ENCODE peak calls at places on chromosomes 1 and 21, in four cellular contexts. C, Z, V and S are unnamed samples. For H3K36me3, the result is how much of the 10 kb centered on the place peaks cover.

GRCh38 chr1:54278941-54279422 is 79.0 kb downstream of the MRPL37 start:
- DNase-seq in Z (no peak), C (no peak), V (peak), S (no peak)

GRCh38 chr1:16015491-16015890 is 2.4 kb downstream of the HSPB7 start:
- DNase-seq in Z (no peak), C (no peak), V (no peak), S (no peak)

GRCh38 chr1:184145083-184145482 is 93.6 kb downstream of the TSEN15 start:
- DNase-seq in V (no peak), Z (no peak), C (no peak), S (no peak)

GRCh38 chr1:21355956-21356355 is 65.7 kb upstream of the ECE1 start:
- DNase-seq in C (no peak), Z (peak), V (no peak), S (no peak)

GRCh38 chr1:182860658-182861057 is 21.5 kb downstream of the DHX9 start:
- DNase-seq in Z (no peak), V (no peak), C (no peak), S (no peak)

GRCh38 chr21:30382201-30382600 is 10.1 kb upstream of the KRTAP13-2 start:
- DNase-seq in V (no peak), Z (no peak), C (no peak), S (no peak)

GRCh38 chr1:44806025-44806703 is 987 bp downstream of the DYNLT4 start:
- DNase-seq in V (peak), Z (no peak), C (no peak), S (peak)

GRCh38 chr1:154220970-154221814 is 437 bp downstream of the UBAP2L start:
- DNase-seq in C (peak), V (peak), Z (peak), S (peak)

GRCh38 chr21:17900990-17901385 is 81.8 kb upstream of the C21orf91 start:
- DNase-seq in C (no peak), V (no peak), Z (no peak), S (no peak)

GRCh38 chr1:15866696-15867687 is 19.5 kb downstream of the SPEN start:
- DNase-seq in C (no peak), Z (peak), V (no peak), S (no peak)

GRCh38 chr21:45457161-45457831 is 52.3 kb downstream of the COL18A1 start:
- DNase-seq in C (no peak), Z (no peak), V (no peak), S (no peak)

GRCh38 chr1:94044290-94044790 is 76.6 kb downstream of the ABCA4 start:
- DNase-seq in V (no peak), C (no peak), Z (no peak), S (no peak)

GRCh38 chr21:38664821-38665220 is 140.9 kb upstream of the ETS2 start:
- DNase-seq in V (no peak), Z (no peak), C (no peak), S (no peak)

GRCh38 chr1:16155537-16156410 is at the start of gene EPHA2:
- DNase-seq in Z (peak), V (peak), C (no peak), S (peak)

GRCh38 chr1:231211005-231211857 is 29.8 kb upstream of the GNPAT start:
- DNase-seq in C (peak), Z (peak), V (peak), S (peak)

GRCh38 chr1:29521438-29521715 is 285.1 kb downstream of the PTPRU start:
- DNase-seq in C (no peak), V (no peak), Z (no peak), S (no peak)

GRCh38 chr1:227939791-227940771 is 7.7 kb downstream of the WNT9A start:
- DNase-seq in Z (no peak), C (no peak), V (peak), S (peak)

GRCh38 chr1:114092118-114092517 is 61.6 kb downstream of the SYT6 start:
- DNase-seq in C (no peak), V (no peak), Z (no peak), S (no peak)

GRCh38 chr1:170720661-170721060 is 56.7 kb downstream of the PRRX1 start:
- DNase-seq in V (no peak), C (no peak), Z (peak), S (no peak)

GRCh38 chr1:151282883-151283725 is 1.0 kb downstream of the ZNF687 start:
- DNase-seq in C (peak), V (peak), Z (peak), S (peak)

GRCh38 chr1:3662080-3662671 is 9.9 kb downstream of the TP73 start:
- DNase-seq in V (peak), C (no peak), Z (no peak), S (no peak)

GRCh38 chr1:3393024-3393986 is 61.2 kb upstream of the ARHGEF16 start:
- DNase-seq in C (no peak), Z (no peak), V (peak), S (no peak)

GRCh38 chr1:207866471-207867135 is 44.3 kb downstream of the CD34 start:
- DNase-seq in Z (no peak), C (peak), V (peak), S (no peak)

GRCh38 chr1:89487972-89488371 is 36.7 kb upstream of the LRRC8B start:
- DNase-seq in C (no peak), Z (no peak), V (no peak), S (no peak)

GRCh38 chr1:6753320-6754140 is 31.7 kb upstream of the CAMTA1 start:
- DNase-seq in Z (peak), C (no peak), V (no peak), S (no peak)

GRCh38 chr1:234962340-234962989 is 166.2 kb downstream of the TOMM20 start:
- DNase-seq in C (no peak), V (peak), Z (peak), S (peak)

GRCh38 chr1:171931752-171932151 is 90.5 kb downstream of the DNM3 start:
- DNase-seq in Z (no peak), C (no peak), V (no peak), S (no peak)

GRCh38 chr1:151728151-151728711 is 6.9 kb downstream of the RIIAD1 start:
- DNase-seq in C (no peak), Z (no peak), V (no peak), S (no peak)

GRCh38 chr1:45196863-45197262 is 9.5 kb downstream of the ZSWIM5 start:
- DNase-seq in C (no peak), V (no peak), Z (no peak), S (no peak)

GRCh38 chr1:26546375-26546774 is 16.8 kb downstream of the RPS6KA1 start:
- DNase-seq in C (no peak), Z (peak), V (no peak), S (no peak)

GRCh38 chr21:26099610-26100219 is 70.9 kb downstream of the APP start:
- DNase-seq in Z (no peak), C (no peak), V (no peak), S (no peak)

DNA sequence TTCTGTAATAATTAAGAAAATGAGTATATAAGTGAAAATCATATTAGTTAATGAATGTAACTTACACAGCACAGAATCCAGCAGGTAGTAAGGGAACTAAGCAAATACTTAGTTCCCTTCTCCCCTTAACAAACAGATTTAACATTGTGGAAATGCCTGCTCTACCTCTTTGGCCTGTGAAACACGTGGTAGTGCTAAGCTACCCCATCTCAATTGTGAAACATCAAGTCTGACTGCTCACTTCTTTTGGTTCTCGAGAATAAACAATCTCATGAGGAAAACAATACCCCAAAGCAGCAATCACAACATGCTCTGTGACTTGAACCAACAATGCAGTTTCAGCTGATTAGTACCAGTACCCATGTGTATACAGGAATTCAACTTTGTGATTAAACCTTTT is 4.7 kb downstream of the MYSM1 start:
- DNase-seq in Z (no peak), C (no peak), V (no peak), S (no peak)
- H3K36me3 ChIP-seq in Z (under half), C (under half), V (under half), S (under half)

GRCh38 chr1:186330758-186331157 is 44.3 kb downstream of the TPR start:
- DNase-seq in C (no peak), Z (no peak), V (no peak), S (no peak)
- H3K36me3 ChIP-seq in C (under half), Z (half or more), V (half or more), S (under half)

GRCh38 chr1:64850846-64851245 is 106.0 kb downstream of the RAVER2 start:
- DNase-seq in C (no peak), Z (no peak), V (no peak), S (no peak)
- H3K36me3 ChIP-seq in C (under half), Z (under half), V (half or more), S (under half)

DNA sequence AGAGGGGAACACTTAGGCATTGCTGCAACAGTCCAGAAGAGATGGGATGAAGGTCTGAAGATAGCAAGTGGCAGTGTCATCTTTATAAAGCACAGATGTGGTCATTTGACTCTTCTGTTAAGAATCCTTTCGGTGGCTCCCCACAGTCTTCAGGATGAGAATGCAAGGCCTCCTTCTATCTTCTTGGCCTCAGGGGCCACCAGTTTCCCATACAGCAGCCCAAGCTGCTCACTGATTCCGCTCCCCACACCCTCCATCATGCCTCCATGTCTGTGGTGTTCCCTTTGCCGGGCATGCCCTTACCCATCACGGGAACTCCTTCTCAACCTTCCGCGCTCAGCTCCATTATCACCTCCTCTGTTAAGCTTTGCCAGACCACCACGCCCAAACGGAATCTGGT is 16.1 kb upstream of the MFSD2A start:
- DNase-seq in V (no peak), Z (no peak), C (no peak), S (no peak)
- H3K36me3 ChIP-seq in V (under half), Z (under half), C (under half), S (under half)

GRCh38 chr1:10132852-10133251 is 77.5 kb upstream of the KIF1B start:
- DNase-seq in C (no peak), V (no peak), Z (no peak), S (no peak)
- H3K36me3 ChIP-seq in C (under half), V (half or more), Z (under half), S (under half)

GRCh38 chr1:35762204-35762603 is 7.6 kb downstream of the CLSPN start:
- DNase-seq in C (no peak), Z (no peak), V (no peak), S (no peak)

GRCh38 chr1:35769188-35769758 is 505 bp downstream of the CLSPN start:
- DNase-seq in C (peak), V (peak), Z (peak), S (peak)

GRCh38 chr1:35763211-35763610 is 6.6 kb downstream of the CLSPN start:
- DNase-seq in Z (no peak), V (no peak), C (no peak), S (no peak)

GRCh38 chr1:35768350-35769187 is 1.2 kb downstream of the CLSPN start:
- DNase-seq in C (no peak), V (no peak), Z (no peak), S (no peak)

DNA sequence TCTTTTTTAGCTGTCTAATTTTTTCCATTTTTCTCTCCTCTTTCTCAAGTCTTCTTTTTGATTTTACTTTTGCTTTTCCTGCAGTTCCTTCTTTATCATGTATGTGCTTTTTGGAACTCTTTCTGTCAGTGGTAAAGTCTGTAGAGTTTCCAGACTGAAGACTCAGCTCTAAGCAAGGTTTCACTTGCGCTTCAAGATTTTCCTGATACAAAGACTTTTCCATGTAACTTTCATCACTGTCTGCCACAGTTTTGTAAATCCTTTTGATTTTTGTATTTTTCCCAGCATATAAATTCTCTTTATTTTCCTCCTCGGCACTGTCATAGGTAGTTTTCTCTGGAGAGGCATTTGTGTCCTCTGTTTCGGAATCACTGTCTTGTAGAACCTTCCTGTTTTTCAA is 5.5 kb downstream of the CLSPN start:
- DNase-seq in V (no peak), C (no peak), Z (no peak), S (no peak)
- H3K36me3 ChIP-seq in V (under half), C (under half), Z (under half), S (under half)

GRCh38 chr1:101089608-101090007 is 64.0 kb upstream of the DPH5 start:
- DNase-seq in Z (no peak), V (no peak), C (no peak), S (no peak)

GRCh38 chr1:101086783-101087182 is 61.2 kb upstream of the DPH5 start:
- DNase-seq in C (no peak), Z (no peak), V (no peak), S (no peak)

GRCh38 chr1:101088431-101088830 is 62.8 kb upstream of the DPH5 start:
- DNase-seq in V (no peak), C (no peak), Z (no peak), S (no peak)
- H3K36me3 ChIP-seq in V (under half), C (under half), Z (under half), S (under half)

GRCh38 chr21:42864812-42865211 is 14.5 kb downstream of the WDR4 start:
- DNase-seq in V (no peak), Z (no peak), C (no peak), S (no peak)
- H3K36me3 ChIP-seq in V (under half), Z (under half), C (under half), S (half or more)

DNA sequence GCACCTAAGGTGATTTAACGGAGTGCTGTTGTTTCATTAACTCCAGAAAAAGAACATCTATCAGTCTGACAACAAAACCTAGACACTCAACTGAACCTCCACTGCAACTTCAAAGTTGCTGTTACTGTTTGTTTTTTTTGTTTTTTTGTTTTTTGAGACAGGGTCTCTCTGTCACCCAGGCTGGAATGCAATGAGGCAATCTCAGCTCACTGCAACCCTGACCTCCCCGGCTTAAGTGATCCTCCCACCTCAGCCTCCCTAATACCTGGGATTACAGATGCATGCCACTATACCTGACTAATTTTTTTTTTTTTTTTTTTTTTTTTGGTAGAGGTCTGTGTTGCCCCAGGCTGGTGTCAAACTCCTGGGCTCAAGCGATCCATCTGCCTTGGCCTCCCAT is 66.7 kb upstream of the SDC3 start:
- DNase-seq in Z (no peak), C (no peak), V (no peak), S (no peak)
- H3K36me3 ChIP-seq in Z (under half), C (under half), V (under half), S (under half)

GRCh38 chr1:203717120-203717519 is 47.9 kb upstream of the LAX1 start:
- DNase-seq in Z (no peak), C (no peak), V (no peak), S (no peak)

GRCh38 chr1:203726417-203726867 is 38.5 kb upstream of the LAX1 start:
- DNase-seq in V (no peak), C (no peak), Z (no peak), S (no peak)

GRCh38 chr1:203720253-203720652 is 44.7 kb upstream of the LAX1 start:
- DNase-seq in V (no peak), C (no peak), Z (no peak), S (no peak)

DNA sequence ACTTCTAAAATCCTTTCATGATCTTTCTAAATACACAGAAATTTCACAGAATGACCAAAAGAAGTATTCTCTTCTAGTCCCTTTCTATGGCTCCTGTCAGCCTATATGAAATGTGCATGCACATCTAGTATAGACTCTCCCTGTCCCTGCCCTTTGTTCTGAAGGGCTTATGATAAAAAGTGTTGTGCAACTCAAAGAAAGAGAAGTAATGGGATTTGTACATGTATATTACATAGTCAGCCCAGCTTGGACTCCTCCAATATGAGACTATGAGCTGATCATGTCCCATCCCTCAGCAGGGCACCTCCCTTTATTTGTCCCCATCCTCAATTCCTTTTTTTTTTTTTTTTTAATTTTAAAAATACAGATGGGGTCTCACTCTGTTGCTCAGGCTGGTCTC is 42.1 kb upstream of the LAX1 start:
- DNase-seq in V (no peak), C (no peak), Z (no peak), S (no peak)
- H3K36me3 ChIP-seq in V (half or more), C (under half), Z (under half), S (half or more)